ENCODE peak calls at places on chromosome 20, in four cellular contexts. R is heart left ventricle, D is NB4, U is body of pancreas. J is an unnamed sample.

GRCh38 chr20:59954718-59955117 is 3.5 kb upstream of the CDH26 start:
- DNase-seq in D (no peak), R (no peak), U (no peak), J (no peak)

GRCh38 chr20:7744411-7744810 is 195.8 kb downstream of the HAO1 start:
- DNase-seq in U (no peak), R (no peak), D (no peak), J (no peak)

GRCh38 chr20:4064118-4064962 is 49.0 kb upstream of the RNF24 start:
- DNase-seq in R (peak), U (peak), D (peak), J (peak)

GRCh38 chr20:16710781-16711180 is 19.0 kb upstream of the SNRPB2 start:
- DNase-seq in U (no peak), D (peak), R (no peak), J (no peak)

GRCh38 chr20:39631557-39631956 is 669.4 kb downstream of the DHX35 start:
- DNase-seq in R (no peak), U (no peak), D (no peak), J (no peak)

GRCh38 chr20:38935285-38935684 is 9.1 kb downstream of the FAM83D start:
- DNase-seq in U (no peak), R (no peak), D (peak), J (no peak)

GRCh38 chr20:3710027-3710426 is 2.4 kb downstream of the SIGLEC1 start:
- DNase-seq in D (peak), U (no peak), R (peak), J (no peak)

GRCh38 chr20:47370850-47371782 is 14.6 kb upstream of the ZMYND8 start:
- DNase-seq in D (no peak), R (no peak), U (no peak), J (no peak)

GRCh38 chr20:44204156-44204831 is 6.3 kb downstream of the OSER1 start:
- DNase-seq in R (no peak), D (peak), U (no peak), J (no peak)

DNA sequence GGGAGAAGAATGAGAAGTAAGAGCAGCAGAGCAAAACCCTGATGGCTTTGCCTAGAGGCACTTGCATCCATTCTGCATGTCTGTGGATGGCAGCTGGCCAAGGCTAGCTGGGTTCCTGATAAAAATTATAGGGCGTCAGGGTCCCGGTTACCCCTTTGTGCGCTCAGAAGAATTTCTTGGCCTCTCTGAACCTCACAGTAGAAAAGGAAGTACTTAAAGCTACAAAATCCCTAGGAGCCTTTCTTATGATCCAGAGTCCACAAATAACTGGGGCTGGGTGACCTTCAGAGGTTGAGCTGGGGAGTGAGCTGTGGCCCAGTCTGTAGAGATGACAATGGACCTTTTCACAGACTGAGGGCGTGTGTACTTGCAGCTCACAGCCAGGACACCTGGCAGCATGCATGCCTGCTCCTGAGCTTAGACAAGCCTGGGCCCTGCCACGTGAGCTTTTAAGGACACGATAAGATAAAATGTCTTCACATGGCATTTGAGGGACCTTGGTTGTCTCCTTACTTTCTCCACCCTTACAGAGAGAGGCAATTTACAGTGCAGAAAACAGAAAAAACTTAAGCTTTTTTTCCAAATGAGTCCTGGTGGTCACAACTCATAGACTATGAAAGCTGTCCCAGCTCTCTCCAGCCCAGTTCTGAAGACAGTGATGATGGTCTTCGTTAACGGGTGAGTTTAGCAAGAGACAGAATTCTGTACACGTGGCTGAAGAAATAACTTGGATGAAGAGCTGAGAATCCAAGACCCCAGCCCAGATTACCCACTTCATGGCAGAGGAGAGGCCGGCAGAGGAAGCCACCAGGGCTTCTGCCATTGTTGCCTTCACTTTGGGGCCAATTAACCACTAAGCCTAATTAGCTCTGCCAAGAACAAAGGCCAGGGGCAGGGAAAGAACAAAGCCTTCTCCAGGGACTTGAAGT is 50.3 kb downstream of the FOXA2 start:
- DNase-seq in R (no peak), D (no peak), U (no peak), J (no peak)
- TF ChIP-seq POLR2A in R (no peak), D (no peak), U (no peak), J (no peak)

GRCh38 chr20:63682384-63683139 is 13.9 kb upstream of the TNFRSF6B start:
- DNase-seq in D (peak), U (peak), R (peak), J (peak)
- TF ChIP-seq POLR2A in D (no peak), U (no peak), R (no peak), J (no peak)

GRCh38 chr20:24573557-24573956 is 104.1 kb downstream of the SYNDIG1 start:
- DNase-seq in R (no peak), U (no peak), D (no peak), J (no peak)

GRCh38 chr20:24571159-24571558 is 101.7 kb downstream of the SYNDIG1 start:
- DNase-seq in R (no peak), D (no peak), U (no peak), J (no peak)

GRCh38 chr20:24572140-24572539 is 102.7 kb downstream of the SYNDIG1 start:
- DNase-seq in R (no peak), D (no peak), U (no peak), J (no peak)

GRCh38 chr20:24574307-24574706 is 104.9 kb downstream of the SYNDIG1 start:
- DNase-seq in R (no peak), D (no peak), U (no peak), J (no peak)

DNA sequence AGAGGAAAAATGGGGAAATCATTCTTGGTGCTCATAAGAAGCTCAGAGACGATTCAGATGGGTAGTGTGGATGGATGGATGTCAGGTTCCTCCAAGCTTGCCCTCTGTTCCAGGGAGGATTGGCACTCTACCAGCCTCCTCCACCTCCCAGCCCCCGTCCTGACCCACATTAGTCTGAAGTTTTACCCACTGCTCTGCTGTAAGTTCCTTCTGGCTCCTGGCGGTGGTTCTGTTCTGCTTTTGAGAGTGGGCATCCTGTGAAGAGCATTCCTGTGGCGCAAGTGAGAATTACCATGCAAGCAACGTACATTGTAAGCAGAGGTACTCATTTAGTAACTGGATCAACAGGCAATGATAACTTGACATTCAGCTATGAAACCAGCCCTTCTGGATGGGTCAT is 103.4 kb downstream of the SYNDIG1 start:
- DNase-seq in U (no peak), R (no peak), D (no peak), J (no peak)
- TF ChIP-seq POLR2A in U (no peak), R (no peak), D (no peak), J (no peak)

DNA sequence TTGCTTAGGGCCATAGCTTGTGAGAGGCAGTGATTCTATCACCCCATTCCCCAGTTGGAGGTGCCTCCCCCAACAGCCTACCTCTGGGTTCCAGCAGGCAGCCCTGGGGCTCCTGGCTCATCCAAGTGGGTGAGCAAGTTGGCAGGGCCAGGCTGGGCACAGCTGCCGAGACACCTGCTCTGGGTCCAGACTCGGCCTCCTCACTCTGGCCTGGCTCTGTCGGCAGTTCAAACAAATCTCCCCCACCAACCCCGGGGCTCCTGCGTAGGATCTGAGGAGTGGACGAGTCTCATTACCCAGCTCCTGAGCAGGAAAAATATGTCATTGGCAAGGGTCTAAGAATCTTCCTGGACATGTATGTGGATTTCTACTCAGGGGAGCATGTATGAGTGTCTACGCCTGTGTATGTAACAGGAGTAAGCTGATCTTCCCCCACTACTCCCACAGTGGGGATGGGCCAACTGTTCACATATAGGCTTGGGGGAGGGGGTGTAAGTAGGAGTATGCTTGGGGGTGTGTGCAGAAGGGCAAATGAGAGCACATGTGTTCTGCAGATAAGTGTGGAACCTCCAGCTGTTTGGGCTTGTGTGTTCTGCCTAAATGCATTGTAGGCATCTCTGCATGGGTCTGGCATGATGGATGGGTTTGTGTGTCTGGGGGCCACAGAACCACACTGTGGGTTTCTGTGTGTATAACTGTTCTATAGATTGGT is 2.0 kb downstream of the ID1 start:
- DNase-seq in D (no peak), U (no peak), R (peak), J (no peak)
- TF ChIP-seq POLR2A in D (no peak), U (peak), R (no peak), J (no peak)

GRCh38 chr20:50067018-50067417 is 45.9 kb downstream of the UBE2V1 start:
- DNase-seq in D (no peak), U (no peak), R (peak), J (no peak)
- TF ChIP-seq POLR2A in D (no peak), U (no peak), R (no peak), J (no peak)

GRCh38 chr20:62812181-62812906 is 4.5 kb upstream of the COL9A3 start:
- DNase-seq in R (no peak), U (no peak), D (no peak), J (no peak)

GRCh38 chr20:62813588-62813987 is 3.3 kb upstream of the COL9A3 start:
- DNase-seq in D (no peak), U (no peak), R (no peak), J (no peak)

GRCh38 chr20:62811720-62812119 is 5.1 kb upstream of the COL9A3 start:
- DNase-seq in D (no peak), R (no peak), U (no peak), J (no peak)

GRCh38 chr20:62814060-62814708 is 2.7 kb upstream of the COL9A3 start:
- DNase-seq in D (no peak), R (no peak), U (no peak), J (no peak)

GRCh38 chr20:62812907-62813200 is 4.0 kb upstream of the COL9A3 start:
- DNase-seq in U (no peak), R (no peak), D (no peak), J (no peak)
- TF ChIP-seq POLR2A in U (no peak), R (no peak), D (no peak), J (no peak)